ENCODE peak calls at places on chromosomes 3 and 15, in six cellular contexts. One of them, this sample, is unnamed.

GRCh38 chr15:65533057-65533752 is 2.9 kb downstream of the HACD3 start:
- DNase-seq in glutamatergic neuron: no peak
- DNase-seq in AG08395: no peak
- DNase-seq in islet precursor cell: no peak
- DNase-seq in GDM1: no peak
- DNase-seq in central memory CD4-positive, alpha-beta T cell: no peak
- DNase-seq in this sample: no peak

GRCh38 chr3:171770689-171771620 is 39.3 kb downstream of the PLD1 start:
- DNase-seq in glutamatergic neuron: no peak
- DNase-seq in AG08395: peak
- DNase-seq in islet precursor cell: peak
- DNase-seq in GDM1: no peak
- DNase-seq in central memory CD4-positive, alpha-beta T cell: no peak
- DNase-seq in this sample: peak

GRCh38 chr3:177410734-177411133 is 213.5 kb upstream of the TBL1XR1 start:
- DNase-seq in glutamatergic neuron: no peak
- DNase-seq in AG08395: no peak
- DNase-seq in islet precursor cell: no peak
- DNase-seq in GDM1: peak
- DNase-seq in central memory CD4-positive, alpha-beta T cell: no peak
- DNase-seq in this sample: no peak

GRCh38 chr3:11157406-11157805 is 3.1 kb downstream of the HRH1 start:
- DNase-seq in glutamatergic neuron: no peak
- DNase-seq in AG08395: no peak
- DNase-seq in islet precursor cell: no peak
- DNase-seq in GDM1: no peak
- DNase-seq in central memory CD4-positive, alpha-beta T cell: no peak
- DNase-seq in this sample: no peak

GRCh38 chr3:17954801-17955200 is 212.4 kb upstream of the TBC1D5 start:
- DNase-seq in glutamatergic neuron: no peak
- DNase-seq in AG08395: no peak
- DNase-seq in islet precursor cell: peak
- DNase-seq in GDM1: no peak
- DNase-seq in central memory CD4-positive, alpha-beta T cell: no peak
- DNase-seq in this sample: no peak

GRCh38 chr15:59349715-59350420 is 22.8 kb downstream of the MYO1E start:
- DNase-seq in glutamatergic neuron: no peak
- DNase-seq in AG08395: peak
- DNase-seq in islet precursor cell: peak
- DNase-seq in GDM1: peak
- DNase-seq in central memory CD4-positive, alpha-beta T cell: no peak
- DNase-seq in this sample: no peak

GRCh38 chr3:148643389-148643840 is 54.3 kb upstream of the AGTR1 start:
- DNase-seq in glutamatergic neuron: no peak
- DNase-seq in AG08395: peak
- DNase-seq in islet precursor cell: no peak
- DNase-seq in GDM1: no peak
- DNase-seq in central memory CD4-positive, alpha-beta T cell: no peak
- DNase-seq in this sample: no peak

GRCh38 chr3:159273608-159274007 is 471.8 kb downstream of the MFSD1 start:
- DNase-seq in glutamatergic neuron: no peak
- DNase-seq in AG08395: peak
- DNase-seq in islet precursor cell: peak
- DNase-seq in GDM1: peak
- DNase-seq in central memory CD4-positive, alpha-beta T cell: no peak
- DNase-seq in this sample: peak

GRCh38 chr3:146322216-146322615 is 71.3 kb upstream of the PLSCR4 start:
- DNase-seq in glutamatergic neuron: no peak
- DNase-seq in AG08395: no peak
- DNase-seq in islet precursor cell: no peak
- DNase-seq in GDM1: no peak
- DNase-seq in central memory CD4-positive, alpha-beta T cell: no peak
- DNase-seq in this sample: no peak

GRCh38 chr3:195908439-195909293 is at the start of gene TNK2:
- DNase-seq in glutamatergic neuron: peak
- DNase-seq in AG08395: no peak
- DNase-seq in islet precursor cell: peak
- DNase-seq in GDM1: no peak
- DNase-seq in central memory CD4-positive, alpha-beta T cell: peak
- DNase-seq in this sample: no peak

GRCh38 chr3:29385056-29385455 is 104.2 kb downstream of the RBMS3 start:
- DNase-seq in glutamatergic neuron: no peak
- DNase-seq in AG08395: peak
- DNase-seq in islet precursor cell: no peak
- DNase-seq in GDM1: no peak
- DNase-seq in central memory CD4-positive, alpha-beta T cell: no peak
- DNase-seq in this sample: no peak